ENCODE peak calls at places on chromosomes 13 and 19, in seven cellular contexts. K, I, B, D, X, Z and T are unnamed samples.

GRCh38 chr13:99448586-99448985 is 52.7 kb upstream of the TM9SF2 start:
- DNase-seq in K (no peak), I (no peak), B (no peak), D (no peak), X (no peak), Z (no peak), T (no peak)

GRCh38 chr13:98327326-98328314 is 150.6 kb upstream of the RNF113B start:
- DNase-seq in K (no peak), I (no peak), B (peak), D (no peak), X (no peak), Z (no peak), T (no peak)

GRCh38 chr19:15252398-15253018 is 20.3 kb upstream of the EPHX3 start:
- DNase-seq in K (no peak), I (no peak), B (peak), D (peak), X (no peak), Z (no peak), T (peak)

GRCh38 chr13:114157869-114158495 is 21.1 kb upstream of the CFAP97D2 start:
- DNase-seq in K (no peak), I (no peak), B (no peak), D (no peak), X (no peak), Z (no peak), T (no peak)

GRCh38 chr19:4347521-4347920 is 4.2 kb downstream of the MPND start:
- DNase-seq in K (no peak), I (no peak), B (no peak), D (no peak), X (no peak), Z (no peak), T (no peak)

GRCh38 chr13:76440568-76440967 is 445.6 kb downstream of the KCTD12 start:
- DNase-seq in K (no peak), I (no peak), B (no peak), D (no peak), X (no peak), Z (no peak), T (no peak)

GRCh38 chr19:48543121-48543710 is 8.8 kb upstream of the SULT2B1 start:
- DNase-seq in K (no peak), I (no peak), B (peak), D (no peak), X (no peak), Z (peak), T (no peak)

GRCh38 chr13:87052731-87053130 is 618.4 kb upstream of the SLITRK5 start:
- DNase-seq in K (no peak), I (no peak), B (no peak), D (no peak), X (no peak), Z (no peak), T (no peak)

GRCh38 chr19:29118384-29118783 is 94.6 kb downstream of the UQCRFS1 start:
- DNase-seq in K (no peak), I (no peak), B (no peak), D (no peak), X (no peak), Z (no peak), T (no peak)

GRCh38 chr13:32164622-32165268 is 133.2 kb downstream of the FRY start:
- DNase-seq in K (no peak), I (peak), B (peak), D (no peak), X (peak), Z (peak), T (no peak)

GRCh38 chr19:55353803-55354697 is 469 bp downstream of the COX6B2 start:
- DNase-seq in K (peak), I (no peak), B (peak), D (peak), X (no peak), Z (no peak), T (peak)

GRCh38 chr13:101474419-101474957 is 22.0 kb downstream of the ITGBL1 start:
- DNase-seq in K (no peak), I (no peak), B (peak), D (peak), X (peak), Z (peak), T (peak)

GRCh38 chr13:94641432-94641941 is 39.8 kb downstream of the GPR180 start:
- DNase-seq in K (no peak), I (no peak), B (peak), D (no peak), X (peak), Z (no peak), T (no peak)

GRCh38 chr13:20121154-20121515 is 39.7 kb downstream of the GJA3 start:
- DNase-seq in K (no peak), I (no peak), B (no peak), D (no peak), X (no peak), Z (no peak), T (no peak)

GRCh38 chr19:55836340-55836739 is at the start of gene NLRP4:
- DNase-seq in K (no peak), I (no peak), B (no peak), D (no peak), X (no peak), Z (no peak), T (no peak)

GRCh38 chr13:102487330-102487729 is 85.5 kb upstream of the FGF14 start:
- DNase-seq in K (no peak), I (no peak), B (no peak), D (peak), X (peak), Z (no peak), T (peak)